ENCODE peak calls at places on chromosome 5, in five cellular contexts. One of them, this sample, is unnamed.

GRCh38 chr5:128216860-128217531 is 133.4 kb downstream of the SLC12A2 start:
- DNase-seq in PC-3: peak
- DNase-seq in GM12878: no peak
- DNase-seq in hepatocyte: no peak
- DNase-seq in K562: no peak
- DNase-seq in this sample: peak

GRCh38 chr5:57887851-57888621 is 405.4 kb upstream of the ACTBL2 start:
- DNase-seq in PC-3: peak
- DNase-seq in GM12878: no peak
- DNase-seq in hepatocyte: peak
- DNase-seq in K562: peak
- DNase-seq in this sample: no peak

GRCh38 chr5:179315356-179315890 is 29.8 kb downstream of the ADAMTS2 start:
- DNase-seq in PC-3: no peak
- DNase-seq in GM12878: no peak
- DNase-seq in hepatocyte: no peak
- DNase-seq in K562: no peak
- DNase-seq in this sample: no peak

GRCh38 chr5:56412601-56413379 is 179.7 kb upstream of the ANKRD55 start:
- DNase-seq in PC-3: no peak
- DNase-seq in GM12878: peak
- DNase-seq in hepatocyte: no peak
- DNase-seq in K562: no peak
- DNase-seq in this sample: no peak

GRCh38 chr5:170404398-170404797 is 15.2 kb upstream of the KCNMB1 start:
- DNase-seq in PC-3: no peak
- DNase-seq in GM12878: no peak
- DNase-seq in hepatocyte: no peak
- DNase-seq in K562: no peak
- DNase-seq in this sample: no peak

GRCh38 chr5:143494162-143494561 is 90.7 kb upstream of the NR3C1 start:
- DNase-seq in PC-3: peak
- DNase-seq in GM12878: no peak
- DNase-seq in hepatocyte: no peak
- DNase-seq in K562: no peak
- DNase-seq in this sample: no peak

GRCh38 chr5:156367602-156368001 is 40.6 kb downstream of the SGCD start:
- DNase-seq in PC-3: no peak
- DNase-seq in GM12878: no peak
- DNase-seq in hepatocyte: no peak
- DNase-seq in K562: no peak
- DNase-seq in this sample: no peak

GRCh38 chr5:89313804-89314588 is 431.0 kb upstream of the MEF2C start:
- DNase-seq in PC-3: peak
- DNase-seq in GM12878: peak
- DNase-seq in hepatocyte: peak
- DNase-seq in K562: peak
- DNase-seq in this sample: peak

GRCh38 chr5:174082286-174082685 is 36.8 kb downstream of the NSG2 start:
- DNase-seq in PC-3: peak
- DNase-seq in GM12878: no peak
- DNase-seq in hepatocyte: no peak
- DNase-seq in K562: no peak
- DNase-seq in this sample: no peak

GRCh38 chr5:38162625-38163024 is 95.7 kb upstream of the EGFLAM start:
- DNase-seq in PC-3: peak
- DNase-seq in GM12878: no peak
- DNase-seq in hepatocyte: no peak
- DNase-seq in K562: no peak
- DNase-seq in this sample: no peak

GRCh38 chr5:175548899-175549311 is 70.5 kb downstream of the SFXN1 start:
- DNase-seq in PC-3: no peak
- DNase-seq in GM12878: no peak
- DNase-seq in hepatocyte: no peak
- DNase-seq in K562: no peak
- DNase-seq in this sample: no peak

GRCh38 chr5:176573564-176574296 is 24.6 kb downstream of the CDHR2 start:
- DNase-seq in PC-3: peak
- DNase-seq in GM12878: no peak
- DNase-seq in hepatocyte: peak
- DNase-seq in K562: peak
- DNase-seq in this sample: no peak

GRCh38 chr5:132493241-132493640 is 2.7 kb upstream of the IRF1 start:
- DNase-seq in PC-3: no peak
- DNase-seq in GM12878: no peak
- DNase-seq in hepatocyte: peak
- DNase-seq in K562: no peak
- DNase-seq in this sample: no peak

DNA sequence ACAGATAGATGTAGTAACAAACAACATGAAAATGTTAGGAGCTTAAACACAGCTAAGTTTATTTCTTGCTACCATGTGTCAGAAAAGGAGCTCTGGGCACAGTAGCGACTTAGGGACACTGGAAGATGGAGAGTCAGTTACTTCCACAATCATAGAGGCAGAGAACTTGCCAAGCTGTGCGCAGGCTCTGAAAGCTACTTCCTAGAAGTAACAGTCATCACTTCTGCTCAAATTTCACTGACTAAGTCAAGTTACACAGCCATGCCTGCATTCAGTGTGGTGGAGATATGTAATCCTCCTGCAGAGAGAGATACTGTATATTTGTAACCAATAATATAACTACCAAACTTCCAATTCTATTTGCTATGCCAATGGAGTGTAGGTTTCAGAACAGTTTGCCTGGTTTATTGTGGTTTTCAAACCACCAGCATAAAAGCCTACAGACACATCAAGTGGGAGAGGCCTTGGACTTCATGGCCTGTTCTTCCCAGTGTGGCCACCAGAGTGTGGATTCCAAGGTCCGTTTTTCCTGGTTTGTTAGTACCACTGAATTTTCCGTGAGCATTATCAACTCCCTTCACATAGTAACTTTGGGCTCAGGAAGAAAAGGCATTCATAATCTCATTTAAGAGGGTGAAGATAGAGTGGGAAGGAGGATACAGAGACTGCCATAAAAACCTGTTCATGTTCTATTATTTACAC is 268.1 kb downstream of the PJA2 start:
- DNase-seq in PC-3: no peak
- DNase-seq in GM12878: no peak
- DNase-seq in hepatocyte: no peak
- DNase-seq in K562: peak
- DNase-seq in this sample: no peak
- TF ChIP-seq CTCF in PC-3: peak
- TF ChIP-seq CTCF in GM12878: no peak
- TF ChIP-seq CTCF in hepatocyte: no peak
- TF ChIP-seq CTCF in K562: no peak
- TF ChIP-seq CTCF in this sample: no peak

GRCh38 chr5:73447234-73448071 is 1.1 kb downstream of the FOXD1 start:
- DNase-seq in PC-3: peak
- DNase-seq in GM12878: no peak
- DNase-seq in hepatocyte: peak
- DNase-seq in K562: peak
- DNase-seq in this sample: no peak

GRCh38 chr5:73445708-73446630 is 2.6 kb downstream of the FOXD1 start:
- DNase-seq in PC-3: no peak
- DNase-seq in GM12878: no peak
- DNase-seq in hepatocyte: no peak
- DNase-seq in K562: no peak
- DNase-seq in this sample: no peak

GRCh38 chr5:73448451-73449136 is at the start of gene FOXD1:
- DNase-seq in PC-3: peak
- DNase-seq in GM12878: no peak
- DNase-seq in hepatocyte: peak
- DNase-seq in K562: peak
- DNase-seq in this sample: peak

GRCh38 chr5:73448072-73448432 is 525 bp downstream of the FOXD1 start:
- DNase-seq in PC-3: no peak
- DNase-seq in GM12878: no peak
- DNase-seq in hepatocyte: no peak
- DNase-seq in K562: peak
- DNase-seq in this sample: no peak

DNA sequence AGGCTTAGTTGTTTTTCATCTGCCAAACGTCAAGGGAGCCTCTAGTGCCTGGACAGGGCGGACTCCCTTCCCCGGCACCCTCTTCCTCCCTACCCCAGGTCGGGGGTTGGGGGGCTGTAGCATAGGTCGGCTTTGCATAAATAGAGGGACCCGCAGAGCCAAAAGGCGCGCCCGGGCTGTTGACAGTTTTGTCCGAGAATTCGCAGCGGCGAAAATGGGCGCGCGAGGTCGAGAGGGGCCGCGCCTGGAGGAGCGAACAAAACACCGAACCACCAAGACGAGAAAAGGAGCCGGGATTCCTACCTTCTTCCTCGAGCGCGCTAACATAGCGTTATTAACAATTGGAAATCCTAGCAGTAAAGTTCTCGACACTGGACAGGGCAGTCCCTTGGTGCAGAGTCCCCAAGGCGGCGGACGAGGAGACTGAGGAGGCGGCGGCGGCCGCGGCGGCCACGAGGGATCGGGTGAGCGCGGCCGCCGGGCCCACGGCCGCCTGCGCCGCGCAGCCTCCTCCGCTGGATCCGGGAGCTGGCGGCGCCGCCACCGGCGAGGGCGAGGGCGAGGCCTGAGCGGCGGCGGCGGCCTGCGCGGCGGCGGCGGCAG is 1.8 kb downstream of the FOXD1 start:
- DNase-seq in PC-3: peak
- DNase-seq in GM12878: no peak
- DNase-seq in hepatocyte: no peak
- DNase-seq in K562: peak
- DNase-seq in this sample: no peak
- TF ChIP-seq EZH2 in PC-3: no peak
- TF ChIP-seq EZH2 in GM12878: no peak
- TF ChIP-seq EZH2 in hepatocyte: peak
- TF ChIP-seq EZH2 in K562: peak
- TF ChIP-seq EZH2 in this sample: no peak

GRCh38 chr5:32852535-32852934 is 141.4 kb downstream of the NPR3 start:
- DNase-seq in PC-3: peak
- DNase-seq in GM12878: no peak
- DNase-seq in hepatocyte: peak
- DNase-seq in K562: no peak
- DNase-seq in this sample: no peak
- TF ChIP-seq CTCF in PC-3: peak
- TF ChIP-seq CTCF in GM12878: no peak
- TF ChIP-seq CTCF in hepatocyte: peak
- TF ChIP-seq CTCF in K562: no peak
- TF ChIP-seq CTCF in this sample: no peak

GRCh38 chr5:111072949-111073682 is 1.6 kb downstream of the TSLP start:
- DNase-seq in PC-3: no peak
- DNase-seq in GM12878: no peak
- DNase-seq in hepatocyte: peak
- DNase-seq in K562: peak
- DNase-seq in this sample: no peak
- TF ChIP-seq EZH2 in PC-3: no peak
- TF ChIP-seq EZH2 in GM12878: no peak
- TF ChIP-seq EZH2 in hepatocyte: no peak
- TF ChIP-seq EZH2 in K562: no peak
- TF ChIP-seq EZH2 in this sample: no peak

GRCh38 chr5:141954193-141954592 is 3.8 kb downstream of the PCDH12 start:
- DNase-seq in PC-3: no peak
- DNase-seq in GM12878: no peak
- DNase-seq in hepatocyte: no peak
- DNase-seq in K562: no peak
- DNase-seq in this sample: no peak

GRCh38 chr5:141952030-141952429 is 6.0 kb downstream of the PCDH12 start:
- DNase-seq in PC-3: no peak
- DNase-seq in GM12878: no peak
- DNase-seq in hepatocyte: no peak
- DNase-seq in K562: no peak
- DNase-seq in this sample: no peak

GRCh38 chr5:141950207-141951005 is 7.6 kb downstream of the PCDH12 start:
- DNase-seq in PC-3: no peak
- DNase-seq in GM12878: no peak
- DNase-seq in hepatocyte: no peak
- DNase-seq in K562: no peak
- DNase-seq in this sample: no peak

GRCh38 chr5:141948812-141949211 is 9.2 kb downstream of the PCDH12 start:
- DNase-seq in PC-3: no peak
- DNase-seq in GM12878: no peak
- DNase-seq in hepatocyte: no peak
- DNase-seq in K562: no peak
- DNase-seq in this sample: no peak

GRCh38 chr5:141951341-141951781 is 6.6 kb downstream of the PCDH12 start:
- DNase-seq in PC-3: peak
- DNase-seq in GM12878: no peak
- DNase-seq in hepatocyte: no peak
- DNase-seq in K562: peak
- DNase-seq in this sample: no peak
- TF ChIP-seq CTCF in PC-3: peak
- TF ChIP-seq CTCF in GM12878: peak
- TF ChIP-seq CTCF in hepatocyte: peak
- TF ChIP-seq CTCF in K562: peak
- TF ChIP-seq CTCF in this sample: peak

GRCh38 chr5:135030691-135031145 is 3.3 kb downstream of the PITX1 start:
- DNase-seq in PC-3: no peak
- DNase-seq in GM12878: no peak
- DNase-seq in hepatocyte: no peak
- DNase-seq in K562: no peak
- DNase-seq in this sample: no peak

GRCh38 chr5:135031146-135031812 is 2.7 kb downstream of the PITX1 start:
- DNase-seq in PC-3: no peak
- DNase-seq in GM12878: no peak
- DNase-seq in hepatocyte: no peak
- DNase-seq in K562: no peak
- DNase-seq in this sample: no peak

GRCh38 chr5:135028791-135029467 is 5.1 kb downstream of the PITX1 start:
- DNase-seq in PC-3: no peak
- DNase-seq in GM12878: no peak
- DNase-seq in hepatocyte: no peak
- DNase-seq in K562: no peak
- DNase-seq in this sample: no peak

GRCh38 chr5:135029468-135030122 is 4.4 kb downstream of the PITX1 start:
- DNase-seq in PC-3: no peak
- DNase-seq in GM12878: no peak
- DNase-seq in hepatocyte: no peak
- DNase-seq in K562: no peak
- DNase-seq in this sample: no peak

DNA sequence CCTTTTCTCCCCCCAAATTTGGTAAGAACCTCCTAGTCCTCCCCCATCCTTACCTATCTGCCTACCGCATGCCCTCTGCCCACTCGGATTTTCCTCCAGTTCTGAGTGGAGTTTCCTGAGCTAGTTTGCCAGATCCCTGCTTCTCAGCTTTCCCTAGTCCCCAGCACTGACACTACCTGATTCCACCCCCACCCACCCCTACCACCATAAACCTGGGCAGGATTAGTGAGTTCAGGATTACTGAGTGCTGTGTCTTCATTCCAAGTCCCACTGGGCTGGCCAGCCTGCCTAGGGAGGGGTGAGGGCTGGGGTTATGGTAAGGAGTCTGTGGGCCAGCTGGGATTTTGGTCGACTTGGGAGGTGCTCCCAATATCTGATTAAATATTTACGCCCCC is 3.9 kb downstream of the PITX1 start:
- DNase-seq in PC-3: no peak
- DNase-seq in GM12878: no peak
- DNase-seq in hepatocyte: no peak
- DNase-seq in K562: no peak
- DNase-seq in this sample: no peak
- TF ChIP-seq EZH2 in PC-3: no peak
- TF ChIP-seq EZH2 in GM12878: no peak
- TF ChIP-seq EZH2 in hepatocyte: no peak
- TF ChIP-seq EZH2 in K562: no peak
- TF ChIP-seq EZH2 in this sample: no peak

GRCh38 chr5:181241393-181241975 is 2.2 kb downstream of the RACK1 start:
- DNase-seq in PC-3: peak
- DNase-seq in GM12878: no peak
- DNase-seq in hepatocyte: peak
- DNase-seq in K562: peak
- DNase-seq in this sample: no peak
- TF ChIP-seq CTCF in PC-3: peak
- TF ChIP-seq CTCF in GM12878: peak
- TF ChIP-seq CTCF in hepatocyte: no peak
- TF ChIP-seq CTCF in K562: no peak
- TF ChIP-seq CTCF in this sample: no peak

This sample was measured in keratinocyte.